ENCODE peak calls at places on chromosomes 6 and 20, in nine cellular contexts. O is RPMI8226; S is neural crest cell; X is left kidney; E is esophagus squamous epithelium; R is stimulated activated CD8-positive, alpha-beta memory T cell treated with anti-CD3 and anti-CD28 coated beads, Interleukin-4, amount 100 ng/mL, for 24 hours; A is NCI-H1417; M is Calu3; Q is cerebellar nuclear complex. V is an unnamed sample.

GRCh38 chr20:57457243-57457761 is 66.1 kb downstream of the RBM38 start:
- DNase-seq in O (no peak), S (no peak), X (no peak), E (no peak), R (no peak), A (no peak), M (no peak), Q (no peak), V (no peak)

GRCh38 chr6:160952633-160953281 is 38.8 kb upstream of the MAP3K4 start:
- DNase-seq in O (no peak), S (peak; percentile 9), X (no peak), E (no peak), R (no peak), A (no peak), M (no peak), Q (no peak), V (no peak)

GRCh38 chr20:64099086-64099786 is 8.1 kb downstream of the NPBWR2 start:
- DNase-seq in O (peak; percentile 55), S (no peak), X (no peak), E (no peak), R (no peak), A (peak; percentile 71), M (no peak), Q (no peak), V (no peak)

GRCh38 chr6:108627692-108628565 is 67.2 kb downstream of the FOXO3 start:
- DNase-seq in O (no peak), S (no peak), X (no peak), E (no peak), R (no peak), A (peak; percentile 55), M (no peak), Q (no peak), V (no peak)

GRCh38 chr6:113149511-113149910 is 707.6 kb upstream of the MARCKS start:
- DNase-seq in O (no peak), S (no peak), X (no peak), E (no peak), R (no peak), A (no peak), M (no peak), Q (no peak), V (no peak)

GRCh38 chr20:35443003-35443402 is 5.0 kb upstream of the GDF5 start:
- DNase-seq in O (no peak), S (no peak), X (no peak), E (no peak), R (no peak), A (peak; percentile 31), M (no peak), Q (no peak), V (no peak)

GRCh38 chr20:3109350-3110302 is 25.1 kb upstream of the AVP start:
- DNase-seq in O (no peak), S (no peak), X (no peak), E (no peak), R (no peak), A (no peak), M (no peak), Q (no peak), V (no peak)

GRCh38 chr6:165010556-165011535 is 298.6 kb downstream of the C6orf118 start:
- DNase-seq in O (no peak), S (no peak), X (peak; percentile 83), E (no peak), R (no peak), A (no peak), M (peak; percentile 45), Q (no peak), V (no peak)

GRCh38 chr20:39013662-39014109 is 51.5 kb downstream of the DHX35 start:
- DNase-seq in O (no peak), S (no peak), X (no peak), E (no peak), R (no peak), A (no peak), M (no peak), Q (no peak), V (no peak)

GRCh38 chr6:134046054-134046453 is 6.4 kb downstream of the SLC2A12 start:
- DNase-seq in O (no peak), S (no peak), X (no peak), E (no peak), R (no peak), A (no peak), M (no peak), Q (no peak), V (no peak)

GRCh38 chr6:40962241-40962640 is 76.8 kb downstream of the UNC5CL start:
- DNase-seq in O (peak; percentile 20), S (no peak), X (no peak), E (no peak), R (no peak), A (peak; percentile 16), M (peak; percentile 50), Q (no peak), V (no peak)

GRCh38 chr6:160428818-160429744 is 80.9 kb downstream of the SLC22A3 start:
- DNase-seq in O (no peak), S (no peak), X (no peak), E (no peak), R (no peak), A (no peak), M (no peak), Q (no peak), V (no peak)

GRCh38 chr6:143605894-143606293 is 71.9 kb upstream of the PHACTR2 start:
- DNase-seq in O (no peak), S (no peak), X (no peak), E (no peak), R (no peak), A (no peak), M (no peak), Q (no peak), V (no peak)

GRCh38 chr20:3738109-3739053 is 5.9 kb downstream of the HSPA12B start:
- DNase-seq in O (no peak), S (no peak), X (no peak), E (no peak), R (no peak), A (peak; percentile 50), M (no peak), Q (no peak), V (peak; percentile 73)

GRCh38 chr20:58714923-58715708 is 22.5 kb downstream of the NPEPL1 start:
- DNase-seq in O (no peak), S (no peak), X (no peak), E (no peak), R (no peak), A (no peak), M (no peak), Q (no peak), V (peak; percentile 5)

GRCh38 chr6:79334674-79335073 is 100.2 kb upstream of the HMGN3 start:
- DNase-seq in O (no peak), S (no peak), X (no peak), E (no peak), R (no peak), A (no peak), M (no peak), Q (no peak), V (no peak)

GRCh38 chr6:36979343-36979742 is 6.7 kb downstream of the MTCH1 start:
- DNase-seq in O (no peak), S (no peak), X (peak; percentile 64), E (no peak), R (no peak), A (peak; percentile 43), M (no peak), Q (peak; percentile 51), V (no peak)

GRCh38 chr6:28587011-28587745 is 61.5 kb downstream of the GPX5 start:
- DNase-seq in O (peak; percentile 75), S (peak; percentile 22), X (peak; percentile 92), E (no peak), R (peak; percentile 42), A (peak; percentile 85), M (peak; percentile 84), Q (peak; percentile 73), V (peak; percentile 54)

GRCh38 chr6:161355731-161356130 is 81.9 kb upstream of the AGPAT4 start:
- DNase-seq in O (no peak), S (no peak), X (no peak), E (no peak), R (no peak), A (no peak), M (no peak), Q (no peak), V (no peak)

GRCh38 chr6:165846123-165846966 is 183.3 kb upstream of the PDE10A start:
- DNase-seq in O (no peak), S (no peak), X (peak; percentile 24), E (no peak), R (no peak), A (peak; percentile 31), M (no peak), Q (no peak), V (no peak)

GRCh38 chr20:41140226-41141133 is 3.1 kb downstream of the PLCG1 start:
- DNase-seq in O (no peak), S (no peak), X (no peak), E (no peak), R (no peak), A (no peak), M (no peak), Q (no peak), V (no peak)

GRCh38 chr6:56802570-56802969 is 152.3 kb upstream of the BEND6 start:
- DNase-seq in O (no peak), S (no peak), X (peak; percentile 15), E (no peak), R (no peak), A (peak; percentile 91), M (peak; percentile 55), Q (no peak), V (no peak)